ENCODE peak calls at places on chromosomes 5 and 9, in five cellular contexts. Z is ELF-1; X is activated naive CD4-positive, alpha-beta T cell treated with anti-CD3 and anti-CD28 coated beads for 36 hours; R is activated T-cell treated with anti-CD3 and anti-CD28 coated beads, Interleukin-2, amount 50 U/mL, for 24 hours; S is stomach. Y is an unnamed sample.

GRCh38 chr9:94554439-94555331 is at the start of gene PCAT7:
- DNase-seq in Z (peak), X (peak), R (peak), S (peak), Y (peak)

GRCh38 chr5:149219584-149219983 is 52.1 kb upstream of the AFAP1L1 start:
- DNase-seq in Z (no peak), X (no peak), R (no peak), S (no peak), Y (no peak)

GRCh38 chr5:158951951-158952545 is 147.7 kb downstream of the EBF1 start:
- DNase-seq in Z (peak), X (no peak), R (no peak), S (no peak), Y (peak)

GRCh38 chr9:17635115-17635890 is 56.4 kb downstream of the SH3GL2 start:
- DNase-seq in Z (no peak), X (no peak), R (no peak), S (no peak), Y (no peak)

GRCh38 chr5:134246771-134247329 is 21.0 kb upstream of the PPP2CA start:
- DNase-seq in Z (peak), X (no peak), R (no peak), S (no peak), Y (no peak)

GRCh38 chr9:76403352-76403751 is 9.1 kb upstream of the RFK start:
- DNase-seq in Z (no peak), X (peak), R (no peak), S (no peak), Y (no peak)

GRCh38 chr5:134370306-134370870 is 981 bp upstream of the UBE2B start:
- DNase-seq in Z (no peak), X (peak), R (peak), S (no peak), Y (no peak)

GRCh38 chr9:100352201-100352726 is 478 bp downstream of the TEX10 start:
- DNase-seq in Z (peak), X (peak), R (peak), S (peak), Y (peak)

GRCh38 chr9:84301851-84302250 is 38.7 kb downstream of the SLC28A3 start:
- DNase-seq in Z (no peak), X (no peak), R (no peak), S (no peak), Y (no peak)

GRCh38 chr9:120875954-120876841 is 790 bp downstream of the PHF19 start:
- DNase-seq in Z (peak), X (peak), R (peak), S (peak), Y (peak)

GRCh38 chr9:132228062-132228461 is 66.2 kb downstream of the NTNG2 start:
- DNase-seq in Z (no peak), X (no peak), R (no peak), S (no peak), Y (no peak)

GRCh38 chr5:16066810-16067209 is 112.8 kb downstream of the MARCHF11 start:
- DNase-seq in Z (no peak), X (no peak), R (no peak), S (no peak), Y (no peak)

GRCh38 chr5:159764283-159764927 is 151.9 kb upstream of the ADRA1B start:
- DNase-seq in Z (peak), X (peak), R (no peak), S (no peak), Y (no peak)

GRCh38 chr5:179270581-179271300 is 74.5 kb downstream of the ADAMTS2 start:
- DNase-seq in Z (no peak), X (no peak), R (no peak), S (no peak), Y (peak)

GRCh38 chr5:160186480-160186879 is 42.8 kb upstream of the FABP6 start:
- DNase-seq in Z (no peak), X (no peak), R (no peak), S (no peak), Y (no peak)

GRCh38 chr5:14504332-14504727 is 77.3 kb upstream of the OTULINL start:
- DNase-seq in Z (no peak), X (no peak), R (no peak), S (no peak), Y (no peak)

GRCh38 chr9:6382681-6383080 is 30.3 kb upstream of the UHRF2 start:
- DNase-seq in Z (no peak), X (no peak), R (no peak), S (no peak), Y (no peak)

GRCh38 chr9:6884101-6884500 is 126.3 kb downstream of the KDM4C start:
- DNase-seq in Z (no peak), X (no peak), R (no peak), S (no peak), Y (no peak)

GRCh38 chr9:101601904-101602765 is 7.4 kb upstream of the PPP3R2 start:
- DNase-seq in Z (peak), X (peak), R (no peak), S (no peak), Y (peak)

GRCh38 chr5:5899716-5900115 is 477.2 kb downstream of the ICE1 start:
- DNase-seq in Z (no peak), X (no peak), R (no peak), S (no peak), Y (no peak)

GRCh38 chr9:90873422-90873821 is 71.8 kb downstream of the SYK start:
- DNase-seq in Z (no peak), X (no peak), R (no peak), S (no peak), Y (no peak)

GRCh38 chr9:118734696-118735095 is 634.5 kb downstream of the BRINP1 start:
- DNase-seq in Z (no peak), X (no peak), R (no peak), S (no peak), Y (no peak)

GRCh38 chr9:131513177-131513576 is 10.5 kb downstream of the POMT1 start:
- DNase-seq in Z (no peak), X (no peak), R (no peak), S (no peak), Y (no peak)

GRCh38 chr5:148957591-148958202 is 105.2 kb downstream of the SH3TC2 start:
- DNase-seq in Z (peak), X (peak), R (peak), S (peak), Y (peak)

Y was measured in endodermal cell.